ENCODE peak calls at places on chromosomes 16 and 17, in nine cellular contexts. T, W, R, G, L, A, O, Q and J are unnamed samples.

GRCh38 chr16:19486744-19487325 is 35.1 kb downstream of the GDE1 start:
- DNase-seq in T (no peak), W (no peak), R (no peak), G (no peak), L (no peak), A (no peak), O (no peak), Q (no peak), J (no peak)

GRCh38 chr17:42122371-42123303 is at the start of gene HSPB9:
- DNase-seq in T (peak; percentile 44), W (no peak), R (no peak), G (peak; percentile 88), L (no peak), A (no peak), O (no peak), Q (no peak), J (no peak)

GRCh38 chr16:29848420-29849297 is 14.4 kb downstream of the CDIPT start:
- DNase-seq in T (peak; percentile 71), W (peak; percentile 70), R (no peak), G (peak; percentile 86), L (no peak), A (peak; percentile 59), O (peak; percentile 80), Q (peak; percentile 87), J (peak; percentile 82)

GRCh38 chr17:65228734-65229390 is 91.7 kb downstream of the RGS9 start:
- DNase-seq in T (peak; percentile 46), W (no peak), R (no peak), G (no peak), L (no peak), A (peak; percentile 41), O (peak; percentile 31), Q (peak; percentile 17), J (peak; percentile 70)

GRCh38 chr17:83155128-83156081 is 76.0 kb downstream of the METRNL start:
- DNase-seq in T (peak; percentile 90), W (no peak), R (peak; percentile 66), G (no peak), L (no peak), A (no peak), O (peak; percentile 83), Q (no peak), J (no peak)

GRCh38 chr16:31700200-31700529 is 172.5 kb downstream of the AHSP start:
- DNase-seq in T (no peak), W (no peak), R (no peak), G (no peak), L (no peak), A (peak; percentile 82), O (peak; percentile 67), Q (no peak), J (peak; percentile 89)

GRCh38 chr16:1691956-1692355 is 13.9 kb downstream of the JPT2 start:
- DNase-seq in T (peak; percentile 85), W (no peak), R (no peak), G (no peak), L (no peak), A (peak; percentile 93), O (peak; percentile 83), Q (no peak), J (no peak)

GRCh38 chr17:42660692-42661345 is 1.7 kb downstream of the TUBG2 start:
- DNase-seq in T (peak; percentile 89), W (no peak), R (no peak), G (no peak), L (no peak), A (peak; percentile 77), O (peak; percentile 45), Q (no peak), J (no peak)

GRCh38 chr16:17206712-17207111 is 264.0 kb downstream of the XYLT1 start:
- DNase-seq in T (peak; percentile 44), W (no peak), R (no peak), G (no peak), L (no peak), A (no peak), O (no peak), Q (no peak), J (no peak)

GRCh38 chr17:81340606-81341346 is 45.7 kb upstream of the SLC38A10 start:
- DNase-seq in T (no peak), W (no peak), R (no peak), G (peak; percentile 52), L (no peak), A (peak; percentile 29), O (peak; percentile 42), Q (no peak), J (no peak)

GRCh38 chr17:82399030-82399429 is 19.1 kb upstream of the HEXD start:
- DNase-seq in T (peak; percentile 99), W (no peak), R (no peak), G (no peak), L (no peak), A (no peak), O (peak; percentile 33), Q (no peak), J (no peak)

GRCh38 chr16:10027553-10027952 is 154.7 kb downstream of the GRIN2A start:
- DNase-seq in T (no peak), W (no peak), R (no peak), G (no peak), L (no peak), A (no peak), O (no peak), Q (no peak), J (no peak)

GRCh38 chr16:49760815-49761214 is 95.1 kb downstream of the ZNF423 start:
- DNase-seq in T (no peak), W (no peak), R (no peak), G (no peak), L (no peak), A (no peak), O (no peak), Q (no peak), J (no peak)

GRCh38 chr16:49766280-49766679 is 89.6 kb downstream of the ZNF423 start:
- DNase-seq in T (no peak), W (no peak), R (no peak), G (no peak), L (no peak), A (no peak), O (no peak), Q (no peak), J (no peak)

GRCh38 chr16:49767998-49768397 is 87.9 kb downstream of the ZNF423 start:
- DNase-seq in T (no peak), W (no peak), R (no peak), G (no peak), L (no peak), A (no peak), O (no peak), Q (no peak), J (no peak)

GRCh38 chr16:49767414-49767813 is 88.5 kb downstream of the ZNF423 start:
- DNase-seq in T (no peak), W (no peak), R (no peak), G (no peak), L (no peak), A (no peak), O (no peak), Q (no peak), J (no peak)

DNA sequence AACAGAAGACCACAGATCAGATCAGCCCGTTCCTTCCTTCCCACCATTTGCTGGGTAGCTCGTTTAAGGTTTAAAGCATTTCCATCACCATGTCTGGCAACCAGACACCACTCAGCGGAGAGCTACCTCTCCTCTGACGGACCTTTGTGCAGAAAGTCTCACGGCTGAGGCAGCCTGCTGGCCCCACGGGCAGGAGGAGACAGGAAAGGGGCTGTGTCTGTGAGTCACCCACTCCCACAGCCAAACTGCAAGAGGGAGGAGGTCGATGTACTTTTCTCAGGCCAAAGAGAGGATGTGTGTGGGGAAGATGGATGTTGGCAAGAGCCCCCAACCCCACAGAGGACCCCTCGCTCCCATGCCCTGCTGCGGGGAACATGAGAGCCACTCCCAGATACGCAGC is 92.1 kb downstream of the ZNF423 start:
- DNase-seq in T (no peak), W (no peak), R (no peak), G (no peak), L (no peak), A (no peak), O (no peak), Q (no peak), J (no peak)
- TF ChIP-seq CTCF in T (no peak), W (no peak), R (no peak), G (no peak), L (no peak), A (no peak), O (no peak), Q (no peak), J (no peak)

GRCh38 chr17:21168555-21168865 is 41.7 kb downstream of the DHRS7B start:
- DNase-seq in T (no peak), W (no peak), R (peak; percentile 29), G (no peak), L (no peak), A (no peak), O (no peak), Q (no peak), J (no peak)
- TF ChIP-seq CTCF in T (no peak), W (no peak), R (no peak), G (no peak), L (no peak), A (no peak), O (no peak), Q (no peak), J (no peak)

GRCh38 chr16:85421338-85422123 is 191.6 kb upstream of the GSE1 start:
- DNase-seq in T (no peak), W (no peak), R (no peak), G (peak; percentile 48), L (no peak), A (no peak), O (no peak), Q (peak; percentile 3), J (no peak)

GRCh38 chr16:85420501-85421337 is 192.4 kb upstream of the GSE1 start:
- DNase-seq in T (peak; percentile 40), W (peak; percentile 31), R (no peak), G (peak; percentile 70), L (no peak), A (peak; percentile 66), O (peak; percentile 51), Q (peak; percentile 82), J (peak; percentile 92)

GRCh38 chr16:85419503-85420408 is 193.4 kb upstream of the GSE1 start:
- DNase-seq in T (no peak), W (no peak), R (no peak), G (peak; percentile 24), L (no peak), A (no peak), O (no peak), Q (no peak), J (no peak)

GRCh38 chr16:85417156-85417860 is 195.8 kb upstream of the GSE1 start:
- DNase-seq in T (no peak), W (peak; percentile 54), R (no peak), G (peak; percentile 37), L (no peak), A (no peak), O (no peak), Q (no peak), J (no peak)

GRCh38 chr16:85418978-85419491 is 194.1 kb upstream of the GSE1 start:
- DNase-seq in T (no peak), W (no peak), R (no peak), G (peak; percentile 38), L (no peak), A (no peak), O (no peak), Q (no peak), J (no peak)
- TF ChIP-seq CTCF in T (no peak), W (no peak), R (no peak), G (no peak), L (no peak), A (peak; percentile 21), O (no peak), Q (no peak), J (no peak)

DNA sequence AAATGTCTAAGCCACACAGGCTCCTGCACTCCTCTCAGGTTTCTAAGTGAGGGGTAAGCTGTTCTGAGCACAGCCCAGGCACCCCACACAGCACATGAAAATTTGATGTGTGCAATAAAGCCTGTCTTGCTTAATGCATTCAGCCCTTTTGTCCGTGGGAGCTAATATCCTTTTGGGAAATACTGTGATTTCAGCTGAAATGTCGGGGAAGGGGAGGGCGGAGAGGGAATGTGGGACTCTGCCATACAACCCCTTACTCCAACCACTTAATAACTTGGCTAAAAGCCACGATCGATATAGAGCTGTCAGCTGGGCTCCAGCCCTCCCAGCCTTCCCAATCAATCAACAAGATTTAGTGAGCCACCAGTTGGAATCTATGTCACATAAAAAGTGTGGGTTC is 82.6 kb upstream of the PIRT start:
- DNase-seq in T (no peak), W (no peak), R (no peak), G (no peak), L (no peak), A (no peak), O (no peak), Q (no peak), J (no peak)
- TF ChIP-seq CTCF in T (no peak), W (no peak), R (no peak), G (no peak), L (no peak), A (no peak), O (no peak), Q (no peak), J (no peak)